ENCODE peak calls at places on chromosomes 13 and 19, in five cellular contexts. Z is HTR-8/SVneo, V is epithelial cell of esophagus, Y is progenitor cell of endocrine pancreas, R is small intestine. E is an unnamed sample.

GRCh38 chr13:32234914-32235313 is 80.2 kb downstream of the ZAR1L start:
- DNase-seq in Z (no peak), V (no peak), Y (no peak), R (no peak), E (no peak)

GRCh38 chr19:7982651-7983099 is 22.8 kb downstream of the ELAVL1 start:
- DNase-seq in Z (no peak), V (peak), Y (no peak), R (no peak), E (no peak)

GRCh38 chr19:47274071-47274890 is at the start of gene INAFM1:
- DNase-seq in Z (peak), V (peak), Y (peak), R (peak), E (peak)

GRCh38 chr13:85665286-85665685 is 133.9 kb downstream of the SLITRK6 start:
- DNase-seq in Z (no peak), V (peak), Y (no peak), R (no peak), E (no peak)

GRCh38 chr13:85286081-85286480 is 513.1 kb downstream of the SLITRK6 start:
- DNase-seq in Z (no peak), V (no peak), Y (no peak), R (no peak), E (no peak)

GRCh38 chr13:40101708-40102359 is 446.4 kb downstream of the COG6 start:
- DNase-seq in Z (no peak), V (peak), Y (no peak), R (no peak), E (no peak)

GRCh38 chr19:18541992-18542935 is 1.1 kb downstream of the FKBP8 start:
- DNase-seq in Z (no peak), V (no peak), Y (no peak), R (no peak), E (no peak)

GRCh38 chr19:58054792-58055482 is 4.1 kb upstream of the ZNF135 start:
- DNase-seq in Z (no peak), V (no peak), Y (no peak), R (no peak), E (no peak)

GRCh38 chr19:49930483-49931011 is 1.2 kb upstream of the NUP62 start:
- DNase-seq in Z (no peak), V (no peak), Y (no peak), R (no peak), E (no peak)

GRCh38 chr13:94328336-94329041 is 151.0 kb downstream of the DCT start:
- DNase-seq in Z (no peak), V (no peak), Y (no peak), R (no peak), E (no peak)

GRCh38 chr19:44703336-44704078 is 4.6 kb downstream of the CEACAM16 start:
- DNase-seq in Z (no peak), V (no peak), Y (no peak), R (no peak), E (no peak)

GRCh38 chr19:50425581-50425980 is 6.8 kb downstream of the SPIB start:
- DNase-seq in Z (no peak), V (no peak), Y (no peak), R (no peak), E (no peak)

GRCh38 chr13:50838031-50838430 is 5.5 kb downstream of the DLEU7 start:
- DNase-seq in Z (no peak), V (no peak), Y (no peak), R (no peak), E (no peak)

GRCh38 chr19:13315495-13315894 is 165.3 kb downstream of the IER2 start:
- DNase-seq in Z (no peak), V (no peak), Y (no peak), R (peak), E (no peak)

GRCh38 chr13:41133951-41134350 is 1.3 kb upstream of the KBTBD6 start:
- DNase-seq in Z (no peak), V (peak), Y (no peak), R (no peak), E (no peak)

GRCh38 chr19:3459322-3459881 is 20.9 kb downstream of the SMIM24 start:
- DNase-seq in Z (no peak), V (no peak), Y (no peak), R (no peak), E (no peak)

GRCh38 chr19:7356899-7357627 is 8.3 kb downstream of the ARHGEF18 start:
- DNase-seq in Z (no peak), V (no peak), Y (no peak), R (no peak), E (no peak)

GRCh38 chr13:72586519-72586918 is 140.9 kb downstream of the MZT1 start:
- DNase-seq in Z (no peak), V (peak), Y (no peak), R (no peak), E (no peak)

GRCh38 chr19:55838906-55839305 is 2.6 kb downstream of the NLRP4 start:
- DNase-seq in Z (no peak), V (no peak), Y (no peak), R (no peak), E (no peak)

GRCh38 chr19:49340069-49340864 is 5.1 kb downstream of the CD37 start:
- DNase-seq in Z (no peak), V (peak), Y (no peak), R (peak), E (no peak)

GRCh38 chr19:24159707-24160106 is 72.7 kb downstream of the ZNF254 start:
- DNase-seq in Z (peak), V (peak), Y (no peak), R (peak), E (no peak)

GRCh38 chr13:29887030-29887557 is 36.7 kb upstream of the UBL3 start:
- DNase-seq in Z (no peak), V (no peak), Y (no peak), R (no peak), E (no peak)

GRCh38 chr19:794989-795658 is 2.1 kb upstream of the PTBP1 start:
- DNase-seq in Z (no peak), V (no peak), Y (no peak), R (no peak), E (no peak)

GRCh38 chr19:18856385-18857126 is 24.8 kb downstream of the UPF1 start:
- DNase-seq in Z (no peak), V (peak), Y (no peak), R (no peak), E (no peak)

GRCh38 chr19:4343845-4344713 is 717 bp downstream of the MPND start:
- DNase-seq in Z (no peak), V (no peak), Y (no peak), R (no peak), E (no peak)

GRCh38 chr19:3098515-3099346 is 4.6 kb downstream of the GNA11 start:
- DNase-seq in Z (no peak), V (no peak), Y (no peak), R (peak), E (no peak)

GRCh38 chr19:45403781-45404556 is 900 bp downstream of the PPP1R13L start:
- DNase-seq in Z (no peak), V (peak), Y (peak), R (peak), E (no peak)

GRCh38 chr13:113552079-113552478 is 32.5 kb upstream of the TFDP1 start:
- DNase-seq in Z (no peak), V (no peak), Y (no peak), R (no peak), E (no peak)

GRCh38 chr13:72726721-72727416 is 560 bp downstream of the MZT1 start:
- DNase-seq in Z (peak), V (peak), Y (peak), R (no peak), E (peak)

GRCh38 chr19:55703790-55704215 is 28.8 kb downstream of the EPN1 start:
- DNase-seq in Z (no peak), V (peak), Y (no peak), R (peak), E (no peak)

GRCh38 chr13:26965976-26966375 is 205.4 kb upstream of the GPR12 start:
- DNase-seq in Z (no peak), V (no peak), Y (no peak), R (no peak), E (no peak)

GRCh38 chr19:10565028-10565566 is 713 bp downstream of the KRI1 start:
- DNase-seq in Z (peak), V (peak), Y (peak), R (peak), E (peak)

GRCh38 chr13:97266734-97267417 is 44.7 kb downstream of the MBNL2 start:
- DNase-seq in Z (no peak), V (no peak), Y (no peak), R (no peak), E (peak)